ENCODE peak calls at places on chromosomes 6 and 20, in five cellular contexts. One of them, this sample, is unnamed.

GRCh38 chr6:34057790-34058189 is 88.1 kb downstream of the GRM4 start:
- DNase-seq in T-helper 2 cell: no peak
- DNase-seq in GM12865: no peak
- DNase-seq in keratinocyte: no peak
- DNase-seq in HT1080: no peak
- DNase-seq in this sample: no peak

GRCh38 chr6:140644017-140644416 is 1269.6 kb upstream of the CITED2 start:
- DNase-seq in keratinocyte: no peak
- DNase-seq in GM12865: no peak
- DNase-seq in T-helper 2 cell: no peak
- DNase-seq in HT1080: no peak
- DNase-seq in this sample: no peak

GRCh38 chr6:142474446-142475289 is 172.9 kb downstream of the ADGRG6 start:
- DNase-seq in keratinocyte: peak
- DNase-seq in GM12865: peak
- DNase-seq in T-helper 2 cell: no peak
- DNase-seq in HT1080: peak
- DNase-seq in this sample: no peak

GRCh38 chr6:135499441-135500340 is 2.2 kb upstream of the AHI1 start:
- DNase-seq in HT1080: no peak
- DNase-seq in keratinocyte: no peak
- DNase-seq in GM12865: no peak
- DNase-seq in T-helper 2 cell: no peak
- DNase-seq in this sample: no peak

GRCh38 chr20:37081717-37082289 is 14.0 kb downstream of the RBL1 start:
- DNase-seq in T-helper 2 cell: peak
- DNase-seq in GM12865: peak
- DNase-seq in keratinocyte: no peak
- DNase-seq in HT1080: no peak
- DNase-seq in this sample: peak

GRCh38 chr6:195861-196360 is 96.4 kb upstream of the DUSP22 start:
- DNase-seq in T-helper 2 cell: no peak
- DNase-seq in HT1080: peak
- DNase-seq in GM12865: no peak
- DNase-seq in keratinocyte: no peak
- DNase-seq in this sample: no peak

GRCh38 chr6:26195924-26196845 is 109.0 kb downstream of the HFE start:
- DNase-seq in keratinocyte: no peak
- DNase-seq in GM12865: peak
- DNase-seq in T-helper 2 cell: no peak
- DNase-seq in HT1080: peak
- DNase-seq in this sample: no peak

GRCh38 chr20:39716796-39717341 is 754.7 kb downstream of the DHX35 start:
- DNase-seq in HT1080: peak
- DNase-seq in T-helper 2 cell: no peak
- DNase-seq in keratinocyte: no peak
- DNase-seq in GM12865: peak
- DNase-seq in this sample: no peak

GRCh38 chr6:26187981-26188635 is 100.9 kb downstream of the HFE start:
- DNase-seq in keratinocyte: no peak
- DNase-seq in HT1080: no peak
- DNase-seq in T-helper 2 cell: peak
- DNase-seq in GM12865: peak
- DNase-seq in this sample: no peak

GRCh38 chr20:15317546-15318242 is 980.3 kb upstream of the FLRT3 start:
- DNase-seq in GM12865: peak
- DNase-seq in keratinocyte: no peak
- DNase-seq in HT1080: no peak
- DNase-seq in T-helper 2 cell: no peak
- DNase-seq in this sample: no peak

GRCh38 chr6:70363741-70364493 is 49.4 kb upstream of the FAM135A start:
- DNase-seq in T-helper 2 cell: no peak
- DNase-seq in keratinocyte: no peak
- DNase-seq in GM12865: no peak
- DNase-seq in HT1080: no peak
- DNase-seq in this sample: no peak

GRCh38 chr20:39885975-39886649 is 802.9 kb downstream of the MAFB start:
- DNase-seq in GM12865: peak
- DNase-seq in HT1080: peak
- DNase-seq in T-helper 2 cell: no peak
- DNase-seq in keratinocyte: peak
- DNase-seq in this sample: no peak

GRCh38 chr20:19815553-19815991 is 57.5 kb downstream of the RIN2 start:
- DNase-seq in T-helper 2 cell: no peak
- DNase-seq in GM12865: peak
- DNase-seq in keratinocyte: peak
- DNase-seq in HT1080: peak
- DNase-seq in this sample: no peak

GRCh38 chr20:45114465-45115385 is at the start of gene WFDC5:
- DNase-seq in HT1080: no peak
- DNase-seq in T-helper 2 cell: no peak
- DNase-seq in keratinocyte: peak
- DNase-seq in GM12865: no peak
- DNase-seq in this sample: no peak

GRCh38 chr6:11637266-11637665 is 99.7 kb downstream of the TMEM170B start:
- DNase-seq in T-helper 2 cell: no peak
- DNase-seq in GM12865: no peak
- DNase-seq in keratinocyte: no peak
- DNase-seq in HT1080: no peak
- DNase-seq in this sample: no peak

GRCh38 chr20:46202758-46203509 is 84.8 kb downstream of the CD40 start:
- DNase-seq in GM12865: no peak
- DNase-seq in HT1080: no peak
- DNase-seq in T-helper 2 cell: no peak
- DNase-seq in keratinocyte: no peak
- DNase-seq in this sample: no peak

GRCh38 chr6:142551145-142551811 is 249.5 kb downstream of the ADGRG6 start:
- DNase-seq in HT1080: peak
- DNase-seq in keratinocyte: peak
- DNase-seq in GM12865: no peak
- DNase-seq in T-helper 2 cell: no peak
- DNase-seq in this sample: no peak

GRCh38 chr20:31823360-31824124 is 4.4 kb downstream of the MYLK2 start:
- DNase-seq in HT1080: peak
- DNase-seq in GM12865: no peak
- DNase-seq in keratinocyte: no peak
- DNase-seq in T-helper 2 cell: no peak
- DNase-seq in this sample: no peak

GRCh38 chr6:74867286-74867685 is 338.6 kb downstream of the COL12A1 start:
- DNase-seq in keratinocyte: no peak
- DNase-seq in GM12865: no peak
- DNase-seq in HT1080: no peak
- DNase-seq in T-helper 2 cell: no peak
- DNase-seq in this sample: no peak

GRCh38 chr6:158488065-158488464 is 71.8 kb upstream of the TMEM181 start:
- DNase-seq in keratinocyte: peak
- DNase-seq in T-helper 2 cell: no peak
- DNase-seq in GM12865: no peak
- DNase-seq in HT1080: peak
- DNase-seq in this sample: no peak

GRCh38 chr6:128518531-128519131 is 1.8 kb downstream of the PTPRK start:
- DNase-seq in GM12865: no peak
- DNase-seq in HT1080: no peak
- DNase-seq in keratinocyte: no peak
- DNase-seq in T-helper 2 cell: no peak
- DNase-seq in this sample: no peak

GRCh38 chr20:25199473-25200265 is 4.2 kb downstream of the ENTPD6 start:
- DNase-seq in HT1080: no peak
- DNase-seq in keratinocyte: no peak
- DNase-seq in GM12865: no peak
- DNase-seq in T-helper 2 cell: no peak
- DNase-seq in this sample: no peak

GRCh38 chr20:24994186-24994465 is 1.6 kb upstream of the APMAP start:
- DNase-seq in HT1080: no peak
- DNase-seq in T-helper 2 cell: no peak
- DNase-seq in keratinocyte: no peak
- DNase-seq in GM12865: no peak
- DNase-seq in this sample: no peak

GRCh38 chr20:48595495-48596475 is 232.0 kb downstream of the PREX1 start:
- DNase-seq in keratinocyte: no peak
- DNase-seq in HT1080: no peak
- DNase-seq in GM12865: no peak
- DNase-seq in T-helper 2 cell: no peak
- DNase-seq in this sample: no peak

GRCh38 chr6:43105538-43106218 is 29.6 kb downstream of the PTK7 start:
- DNase-seq in T-helper 2 cell: no peak
- DNase-seq in keratinocyte: no peak
- DNase-seq in GM12865: no peak
- DNase-seq in HT1080: no peak
- DNase-seq in this sample: no peak

GRCh38 chr6:42742116-42742894 is 3.6 kb downstream of the TBCC start:
- DNase-seq in T-helper 2 cell: no peak
- DNase-seq in keratinocyte: no peak
- DNase-seq in GM12865: no peak
- DNase-seq in HT1080: peak
- DNase-seq in this sample: no peak

GRCh38 chr6:29827579-29828470 is at the start of gene HLA-G:
- DNase-seq in HT1080: no peak
- DNase-seq in GM12865: no peak
- DNase-seq in keratinocyte: no peak
- DNase-seq in T-helper 2 cell: no peak
- DNase-seq in this sample: no peak

GRCh38 chr20:56974499-56975250 is 291.8 kb downstream of the BMP7 start:
- DNase-seq in HT1080: peak
- DNase-seq in GM12865: peak
- DNase-seq in T-helper 2 cell: no peak
- DNase-seq in keratinocyte: peak
- DNase-seq in this sample: no peak

GRCh38 chr20:47427746-47428145 is 71.2 kb upstream of the ZMYND8 start:
- DNase-seq in GM12865: no peak
- DNase-seq in T-helper 2 cell: no peak
- DNase-seq in keratinocyte: no peak
- DNase-seq in HT1080: no peak
- DNase-seq in this sample: no peak

GRCh38 chr6:340181-340955 is 48.1 kb downstream of the DUSP22 start:
- DNase-seq in keratinocyte: no peak
- DNase-seq in HT1080: no peak
- DNase-seq in T-helper 2 cell: no peak
- DNase-seq in GM12865: no peak
- DNase-seq in this sample: no peak

GRCh38 chr6:13987400-13987865 is 62.7 kb downstream of the RNF182 start:
- DNase-seq in T-helper 2 cell: no peak
- DNase-seq in GM12865: no peak
- DNase-seq in keratinocyte: no peak
- DNase-seq in HT1080: no peak
- DNase-seq in this sample: no peak

GRCh38 chr6:154197176-154197850 is 158.3 kb downstream of the OPRM1 start:
- DNase-seq in keratinocyte: no peak
- DNase-seq in GM12865: no peak
- DNase-seq in T-helper 2 cell: no peak
- DNase-seq in HT1080: peak
- DNase-seq in this sample: no peak

GRCh38 chr6:26157150-26157837 is 70.1 kb downstream of the HFE start:
- DNase-seq in keratinocyte: no peak
- DNase-seq in T-helper 2 cell: peak
- DNase-seq in GM12865: peak
- DNase-seq in HT1080: peak
- DNase-seq in this sample: peak

GRCh38 chr6:148200302-148200701 is 142.3 kb upstream of the SASH1 start:
- DNase-seq in HT1080: no peak
- DNase-seq in keratinocyte: no peak
- DNase-seq in GM12865: no peak
- DNase-seq in T-helper 2 cell: no peak
- DNase-seq in this sample: no peak

GRCh38 chr6:139659196-139659595 is 284.7 kb upstream of the CITED2 start:
- DNase-seq in GM12865: no peak
- DNase-seq in T-helper 2 cell: no peak
- DNase-seq in keratinocyte: no peak
- DNase-seq in HT1080: no peak
- DNase-seq in this sample: no peak

GRCh38 chr6:149896491-149896890 is 1.4 kb downstream of the RAET1E start:
- DNase-seq in HT1080: peak
- DNase-seq in GM12865: no peak
- DNase-seq in keratinocyte: no peak
- DNase-seq in T-helper 2 cell: no peak
- DNase-seq in this sample: no peak

GRCh38 chr20:63163596-63164560 is 52.1 kb downstream of the YTHDF1 start:
- DNase-seq in T-helper 2 cell: no peak
- DNase-seq in keratinocyte: no peak
- DNase-seq in HT1080: no peak
- DNase-seq in GM12865: no peak
- DNase-seq in this sample: no peak

GRCh38 chr6:84422380-84422968 is 195.0 kb upstream of the CEP162 start:
- DNase-seq in HT1080: peak
- DNase-seq in T-helper 2 cell: no peak
- DNase-seq in keratinocyte: no peak
- DNase-seq in GM12865: peak
- DNase-seq in this sample: no peak

This sample was measured in effector memory CD8-positive, alpha-beta T cell.